ENCODE peak calls at places on chromosome 3, in eight cellular contexts. One of them, this sample, is unnamed.

GRCh38 chr3:169594402-169594801 is 69.1 kb downstream of the MECOM start:
- DNase-seq in adrenal gland: no peak
- DNase-seq in dorsolateral prefrontal cortex: no peak
- DNase-seq in heart right ventricle: no peak
- DNase-seq in PC-3: no peak
- DNase-seq in retinal pigment epithelial cell: no peak
- DNase-seq in pancreas: no peak
- DNase-seq in progenitor cell of endocrine pancreas: no peak
- DNase-seq in this sample: no peak

GRCh38 chr3:190973760-190974159 is 111.3 kb upstream of the GMNC start:
- DNase-seq in adrenal gland: no peak
- DNase-seq in dorsolateral prefrontal cortex: no peak
- DNase-seq in heart right ventricle: no peak
- DNase-seq in PC-3: no peak
- DNase-seq in retinal pigment epithelial cell: peak
- DNase-seq in pancreas: no peak
- DNase-seq in progenitor cell of endocrine pancreas: no peak
- DNase-seq in this sample: no peak

GRCh38 chr3:170038434-170039110 is 777 bp downstream of the GPR160 start:
- DNase-seq in adrenal gland: peak
- DNase-seq in dorsolateral prefrontal cortex: no peak
- DNase-seq in heart right ventricle: no peak
- DNase-seq in PC-3: peak
- DNase-seq in retinal pigment epithelial cell: no peak
- DNase-seq in pancreas: peak
- DNase-seq in progenitor cell of endocrine pancreas: peak
- DNase-seq in this sample: peak

GRCh38 chr3:88219138-88219792 is 69.5 kb downstream of the C3orf38 start:
- DNase-seq in adrenal gland: peak
- DNase-seq in dorsolateral prefrontal cortex: peak
- DNase-seq in heart right ventricle: peak
- DNase-seq in PC-3: peak
- DNase-seq in retinal pigment epithelial cell: no peak
- DNase-seq in pancreas: peak
- DNase-seq in progenitor cell of endocrine pancreas: peak
- DNase-seq in this sample: peak

GRCh38 chr3:46931631-46932441 is 44.7 kb downstream of the CCDC12 start:
- DNase-seq in adrenal gland: peak
- DNase-seq in dorsolateral prefrontal cortex: no peak
- DNase-seq in heart right ventricle: no peak
- DNase-seq in PC-3: peak
- DNase-seq in retinal pigment epithelial cell: no peak
- DNase-seq in pancreas: no peak
- DNase-seq in progenitor cell of endocrine pancreas: no peak
- DNase-seq in this sample: peak

GRCh38 chr3:103991461-103992115 is 1375.1 kb upstream of the ALCAM start:
- DNase-seq in adrenal gland: no peak
- DNase-seq in dorsolateral prefrontal cortex: no peak
- DNase-seq in heart right ventricle: no peak
- DNase-seq in PC-3: peak
- DNase-seq in retinal pigment epithelial cell: peak
- DNase-seq in pancreas: no peak
- DNase-seq in progenitor cell of endocrine pancreas: no peak
- DNase-seq in this sample: peak

GRCh38 chr3:179321585-179322322 is 1.1 kb upstream of the ZNF639 start:
- DNase-seq in adrenal gland: peak
- DNase-seq in dorsolateral prefrontal cortex: peak
- DNase-seq in heart right ventricle: peak
- DNase-seq in PC-3: peak
- DNase-seq in retinal pigment epithelial cell: no peak
- DNase-seq in pancreas: no peak
- DNase-seq in progenitor cell of endocrine pancreas: no peak
- DNase-seq in this sample: peak

GRCh38 chr3:36944012-36944640 is 728 bp downstream of the TRANK1 start:
- DNase-seq in adrenal gland: peak
- DNase-seq in dorsolateral prefrontal cortex: peak
- DNase-seq in heart right ventricle: peak
- DNase-seq in PC-3: peak
- DNase-seq in retinal pigment epithelial cell: no peak
- DNase-seq in pancreas: peak
- DNase-seq in progenitor cell of endocrine pancreas: peak
- DNase-seq in this sample: peak

GRCh38 chr3:10194328-10195071 is 29.8 kb downstream of the IRAK2 start:
- DNase-seq in adrenal gland: peak
- DNase-seq in dorsolateral prefrontal cortex: peak
- DNase-seq in heart right ventricle: peak
- DNase-seq in PC-3: no peak
- DNase-seq in retinal pigment epithelial cell: no peak
- DNase-seq in pancreas: no peak
- DNase-seq in progenitor cell of endocrine pancreas: no peak
- DNase-seq in this sample: no peak

GRCh38 chr3:124078978-124079911 is 87.3 kb upstream of the ROPN1 start:
- DNase-seq in adrenal gland: peak
- DNase-seq in dorsolateral prefrontal cortex: no peak
- DNase-seq in heart right ventricle: no peak
- DNase-seq in PC-3: peak
- DNase-seq in retinal pigment epithelial cell: no peak
- DNase-seq in pancreas: peak
- DNase-seq in progenitor cell of endocrine pancreas: no peak
- DNase-seq in this sample: peak

GRCh38 chr3:152278674-152279427 is 10.1 kb downstream of the MBNL1 start:
- DNase-seq in adrenal gland: no peak
- DNase-seq in dorsolateral prefrontal cortex: no peak
- DNase-seq in heart right ventricle: no peak
- DNase-seq in PC-3: no peak
- DNase-seq in retinal pigment epithelial cell: no peak
- DNase-seq in pancreas: no peak
- DNase-seq in progenitor cell of endocrine pancreas: no peak
- DNase-seq in this sample: no peak

GRCh38 chr3:150495563-150496168 is 50.6 kb downstream of the SERP1 start:
- DNase-seq in adrenal gland: peak
- DNase-seq in dorsolateral prefrontal cortex: no peak
- DNase-seq in heart right ventricle: no peak
- DNase-seq in PC-3: peak
- DNase-seq in retinal pigment epithelial cell: no peak
- DNase-seq in pancreas: no peak
- DNase-seq in progenitor cell of endocrine pancreas: no peak
- DNase-seq in this sample: peak

GRCh38 chr3:4899654-4900236 is 79.5 kb upstream of the BHLHE40 start:
- DNase-seq in adrenal gland: peak
- DNase-seq in dorsolateral prefrontal cortex: no peak
- DNase-seq in heart right ventricle: no peak
- DNase-seq in PC-3: peak
- DNase-seq in retinal pigment epithelial cell: no peak
- DNase-seq in pancreas: peak
- DNase-seq in progenitor cell of endocrine pancreas: no peak
- DNase-seq in this sample: no peak

GRCh38 chr3:37243811-37244748 is 69.7 kb upstream of the LRRFIP2 start:
- DNase-seq in adrenal gland: peak
- DNase-seq in dorsolateral prefrontal cortex: peak
- DNase-seq in heart right ventricle: peak
- DNase-seq in PC-3: peak
- DNase-seq in retinal pigment epithelial cell: peak
- DNase-seq in pancreas: peak
- DNase-seq in progenitor cell of endocrine pancreas: peak
- DNase-seq in this sample: peak

DNA sequence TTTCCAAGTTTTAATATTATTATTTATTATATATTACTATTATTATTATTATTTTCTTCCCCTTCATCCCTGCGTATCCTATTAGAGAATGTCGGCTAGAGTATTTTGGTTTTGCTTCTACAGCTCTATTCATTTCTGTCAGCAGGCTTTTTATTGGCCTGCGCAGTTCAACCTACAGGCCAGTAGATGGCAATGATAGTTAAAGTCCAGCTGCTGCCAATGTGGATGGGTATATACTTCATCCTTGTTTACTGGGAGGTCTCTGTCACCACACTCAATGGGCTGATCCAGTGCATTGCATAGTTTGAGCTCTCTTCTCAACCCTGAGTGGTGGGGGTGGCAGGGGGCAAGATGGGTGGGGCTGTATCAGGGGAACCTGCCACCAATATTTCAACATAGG is 799.8 kb downstream of the NSUN3 start:
- DNase-seq in adrenal gland: peak
- DNase-seq in dorsolateral prefrontal cortex: no peak
- DNase-seq in heart right ventricle: no peak
- DNase-seq in PC-3: peak
- DNase-seq in retinal pigment epithelial cell: no peak
- DNase-seq in pancreas: no peak
- DNase-seq in progenitor cell of endocrine pancreas: no peak
- DNase-seq in this sample: peak
- TF ChIP-seq CTCF in adrenal gland: peak
- TF ChIP-seq CTCF in dorsolateral prefrontal cortex: peak
- TF ChIP-seq CTCF in heart right ventricle: peak
- TF ChIP-seq CTCF in PC-3: peak
- TF ChIP-seq CTCF in retinal pigment epithelial cell: peak
- TF ChIP-seq CTCF in pancreas: peak
- TF ChIP-seq CTCF in progenitor cell of endocrine pancreas: peak
- TF ChIP-seq CTCF in this sample: peak

DNA sequence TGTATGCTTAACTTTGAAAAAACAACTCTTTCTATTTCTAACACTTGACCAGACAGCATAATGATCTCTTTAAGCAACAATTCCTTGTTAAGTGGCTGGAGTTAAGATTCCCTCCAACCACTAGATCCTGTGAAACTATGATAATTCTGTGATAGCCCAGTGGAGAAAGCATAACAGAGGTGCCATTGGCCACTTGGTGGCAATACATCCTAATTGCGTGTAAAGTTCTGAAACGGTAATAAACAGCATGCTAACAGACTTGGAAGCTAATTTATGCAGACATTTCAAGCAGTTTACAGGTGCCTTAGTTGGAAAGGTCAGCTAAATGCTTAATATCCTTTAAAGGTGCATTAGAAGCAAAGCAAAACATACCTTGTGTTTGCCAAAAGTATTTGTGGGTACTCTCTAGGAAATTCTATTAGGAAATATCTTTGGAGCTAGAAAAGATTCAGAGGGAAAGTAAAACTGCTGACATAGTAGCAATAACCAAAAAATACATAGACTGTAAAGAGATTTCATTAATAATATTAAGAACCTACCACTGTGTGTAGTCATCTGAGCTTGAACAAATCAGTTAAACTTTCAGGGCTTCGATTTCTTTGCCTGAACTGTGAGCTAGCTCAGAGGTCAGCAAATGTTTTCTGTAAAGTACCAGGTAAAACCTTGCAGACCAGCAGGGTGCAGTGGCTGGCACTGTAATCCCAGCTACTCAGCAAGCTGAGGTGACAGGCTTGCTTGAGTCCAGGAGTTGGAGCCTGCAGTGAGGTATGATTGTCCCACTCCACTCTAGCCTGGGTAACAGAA is 19.0 kb upstream of the CSTA start:
- DNase-seq in adrenal gland: peak
- DNase-seq in dorsolateral prefrontal cortex: no peak
- DNase-seq in heart right ventricle: no peak
- DNase-seq in PC-3: peak
- DNase-seq in retinal pigment epithelial cell: no peak
- DNase-seq in pancreas: peak
- DNase-seq in progenitor cell of endocrine pancreas: no peak
- DNase-seq in this sample: peak
- TF ChIP-seq CTCF in adrenal gland: peak
- TF ChIP-seq CTCF in dorsolateral prefrontal cortex: no peak
- TF ChIP-seq CTCF in heart right ventricle: no peak
- TF ChIP-seq CTCF in PC-3: peak
- TF ChIP-seq CTCF in retinal pigment epithelial cell: peak
- TF ChIP-seq CTCF in pancreas: peak
- TF ChIP-seq CTCF in progenitor cell of endocrine pancreas: peak
- TF ChIP-seq CTCF in this sample: peak

GRCh38 chr3:34837848-34838741 is 801.2 kb upstream of the ARPP21 start:
- DNase-seq in adrenal gland: no peak
- DNase-seq in dorsolateral prefrontal cortex: no peak
- DNase-seq in heart right ventricle: no peak
- DNase-seq in PC-3: no peak
- DNase-seq in retinal pigment epithelial cell: no peak
- DNase-seq in pancreas: no peak
- DNase-seq in progenitor cell of endocrine pancreas: no peak
- DNase-seq in this sample: no peak
- TF ChIP-seq CTCF in adrenal gland: no peak
- TF ChIP-seq CTCF in dorsolateral prefrontal cortex: no peak
- TF ChIP-seq CTCF in heart right ventricle: no peak
- TF ChIP-seq CTCF in PC-3: no peak
- TF ChIP-seq CTCF in retinal pigment epithelial cell: no peak
- TF ChIP-seq CTCF in pancreas: no peak
- TF ChIP-seq CTCF in progenitor cell of endocrine pancreas: no peak
- TF ChIP-seq CTCF in this sample: no peak

GRCh38 chr3:106631378-106632083 is 745.7 kb upstream of the CCDC54 start:
- DNase-seq in adrenal gland: no peak
- DNase-seq in dorsolateral prefrontal cortex: no peak
- DNase-seq in heart right ventricle: no peak
- DNase-seq in PC-3: no peak
- DNase-seq in retinal pigment epithelial cell: no peak
- DNase-seq in pancreas: no peak
- DNase-seq in progenitor cell of endocrine pancreas: no peak
- DNase-seq in this sample: no peak
- TF ChIP-seq CTCF in adrenal gland: no peak
- TF ChIP-seq CTCF in dorsolateral prefrontal cortex: no peak
- TF ChIP-seq CTCF in heart right ventricle: no peak
- TF ChIP-seq CTCF in PC-3: no peak
- TF ChIP-seq CTCF in retinal pigment epithelial cell: no peak
- TF ChIP-seq CTCF in pancreas: no peak
- TF ChIP-seq CTCF in progenitor cell of endocrine pancreas: no peak
- TF ChIP-seq CTCF in this sample: no peak

GRCh38 chr3:138124689-138125420 is 7.3 kb downstream of the A4GNT start:
- DNase-seq in adrenal gland: no peak
- DNase-seq in dorsolateral prefrontal cortex: no peak
- DNase-seq in heart right ventricle: no peak
- DNase-seq in PC-3: no peak
- DNase-seq in retinal pigment epithelial cell: no peak
- DNase-seq in pancreas: no peak
- DNase-seq in progenitor cell of endocrine pancreas: no peak
- DNase-seq in this sample: no peak
- TF ChIP-seq CTCF in adrenal gland: no peak
- TF ChIP-seq CTCF in dorsolateral prefrontal cortex: no peak
- TF ChIP-seq CTCF in heart right ventricle: no peak
- TF ChIP-seq CTCF in PC-3: no peak
- TF ChIP-seq CTCF in retinal pigment epithelial cell: no peak
- TF ChIP-seq CTCF in pancreas: no peak
- TF ChIP-seq CTCF in progenitor cell of endocrine pancreas: no peak
- TF ChIP-seq CTCF in this sample: no peak

This sample was measured in Calu3.